ENCODE peak calls at places on chromosomes 12 and 14, in ten cellular contexts. A is neural progenitor cell; P is fibroblast of lung; W is right cardiac atrium; C is OCI-LY7; B is globus pallidus; N is NCI-H2171 treated with DMSO at 0.1 percent for 48 hours; Y is GM20000; E is stimulated activated CD4-positive, alpha-beta T cell treated with anti-CD3 and anti-CD28 coated beads, TNF-alpha, amount 100 ng/mL, for 24 hours; Z is mesenteric fat pad. I is an unnamed sample.

GRCh38 chr14:57302883-57303282 is 34.1 kb downstream of the AP5M1 start:
- DNase-seq in P (no peak), A (no peak), W (no peak), Y (no peak), Z (no peak), E (no peak), N (no peak), C (no peak), B (no peak), I (no peak)

GRCh38 chr14:74144789-74145188 is 60.0 kb downstream of the LIN52 start:
- DNase-seq in W (no peak), C (no peak), E (no peak), A (no peak), P (no peak), B (no peak), Y (no peak), Z (no peak), N (no peak), I (no peak)

GRCh38 chr12:94070520-94070919 is 77.9 kb upstream of the PLXNC1 start:
- DNase-seq in E (no peak), B (no peak), N (no peak), Z (no peak), C (no peak), Y (no peak), A (no peak), P (no peak), W (no peak), I (no peak)

GRCh38 chr12:12839886-12840285 is 26.7 kb downstream of the DDX47 start:
- DNase-seq in W (peak), E (no peak), P (peak), A (no peak), C (no peak), B (no peak), N (no peak), Z (no peak), Y (no peak), I (no peak)

GRCh38 chr12:92417343-92417742 is 271.7 kb upstream of the BTG1 start:
- DNase-seq in Y (no peak), E (no peak), N (no peak), B (no peak), C (no peak), W (no peak), A (no peak), P (no peak), Z (no peak), I (no peak)

GRCh38 chr14:88493392-88494185 is 61.2 kb downstream of the PTPN21 start:
- DNase-seq in C (no peak), Z (no peak), W (peak), P (no peak), A (no peak), N (no peak), B (no peak), E (no peak), Y (no peak), I (no peak)

GRCh38 chr12:2057041-2057792 is 4.4 kb downstream of the CACNA1C start:
- DNase-seq in Y (peak), Z (no peak), B (no peak), N (peak), C (peak), W (peak), P (peak), A (peak), E (no peak), I (peak)

GRCh38 chr12:116969615-116970575 is 59.1 kb downstream of the FBXW8 start:
- DNase-seq in B (no peak), C (no peak), Z (no peak), Y (no peak), W (peak), N (peak), P (peak), A (peak), E (no peak), I (no peak)

GRCh38 chr12:53103860-53104305 is 597 bp downstream of the SOAT2 start:
- DNase-seq in N (no peak), Y (peak), E (no peak), C (peak), B (no peak), W (no peak), P (no peak), A (no peak), Z (peak), I (peak)

GRCh38 chr14:32370720-32371119 is 41.6 kb downstream of the AKAP6 start:
- DNase-seq in N (no peak), C (no peak), E (no peak), Z (no peak), P (peak), B (no peak), W (no peak), Y (no peak), A (no peak), I (no peak)

GRCh38 chr12:15179672-15180071 is 41.5 kb downstream of the RERG start:
- DNase-seq in W (no peak), C (no peak), A (no peak), B (no peak), P (peak), E (no peak), Y (no peak), N (no peak), Z (no peak), I (no peak)

GRCh38 chr12:65728913-65729793 is 95.1 kb upstream of the HMGA2 start:
- DNase-seq in E (no peak), Y (no peak), C (no peak), A (peak), P (peak), N (no peak), Z (no peak), W (no peak), B (no peak), I (no peak)

GRCh38 chr12:108890208-108890607 is 10.3 kb downstream of the DAO start:
- DNase-seq in E (no peak), P (no peak), Z (no peak), N (no peak), A (peak), Y (no peak), W (no peak), C (peak), B (no peak), I (peak)

GRCh38 chr14:68977137-68977740 is 1.9 kb downstream of the ACTN1 start:
- DNase-seq in P (no peak), Y (no peak), N (no peak), E (no peak), A (peak), W (no peak), C (no peak), Z (no peak), B (no peak), I (no peak)

GRCh38 chr12:52323001-52323400 is 1.8 kb upstream of the KRT83 start:
- DNase-seq in W (no peak), C (no peak), N (no peak), P (no peak), Y (no peak), B (no peak), A (no peak), E (no peak), Z (peak), I (no peak)

GRCh38 chr14:21382886-21383847 is 652 bp downstream of the SUPT16H start:
- DNase-seq in E (peak), C (peak), B (peak), W (peak), A (peak), N (peak), Y (peak), P (peak), Z (no peak), I (peak)

GRCh38 chr14:43793579-43793978 is 713.5 kb downstream of the FSCB start:
- DNase-seq in N (no peak), A (no peak), C (no peak), Y (no peak), W (no peak), B (no peak), E (no peak), Z (no peak), P (no peak), I (no peak)

GRCh38 chr14:37145395-37145794 is 27.0 kb downstream of the SLC25A21 start:
- DNase-seq in E (no peak), A (no peak), W (no peak), Z (no peak), C (no peak), B (no peak), P (no peak), Y (no peak), N (peak), I (no peak)

GRCh38 chr12:93245543-93245942 is 132.2 kb upstream of the NUDT4 start:
- DNase-seq in W (no peak), A (peak), C (peak), P (no peak), Y (peak), Z (no peak), B (no peak), E (no peak), N (no peak), I (peak)

GRCh38 chr14:38065101-38065762 is 142.5 kb upstream of the SSTR1 start:
- DNase-seq in Z (no peak), Y (no peak), P (no peak), A (no peak), W (no peak), C (peak), B (no peak), N (no peak), E (no peak), I (no peak)